ENCODE peak calls at places on chromosomes 3 and 15, in nine cellular contexts. One of them, this sample, is unnamed.

GRCh38 chr3:5806192-5806591 is 618.7 kb downstream of the EDEM1 start:
- DNase-seq in cardiac muscle cell: no peak
- DNase-seq in spleen: no peak
- DNase-seq in neural progenitor cell: peak; percentile 41
- DNase-seq in sigmoid colon: no peak
- DNase-seq in A549: no peak
- DNase-seq in AG04449: no peak
- DNase-seq in kidney: no peak
- DNase-seq in fibroblast of lung: no peak
- DNase-seq in this sample: no peak

GRCh38 chr15:66703540-66703941 is 1.5 kb downstream of the SMAD6 start:
- DNase-seq in cardiac muscle cell: peak; percentile 48
- DNase-seq in spleen: peak; percentile 87
- DNase-seq in neural progenitor cell: peak; percentile 66
- DNase-seq in sigmoid colon: no peak
- DNase-seq in A549: no peak
- DNase-seq in AG04449: no peak
- DNase-seq in kidney: no peak
- DNase-seq in fibroblast of lung: peak; percentile 39
- DNase-seq in this sample: no peak

GRCh38 chr3:196941846-196942225 is 492 bp downstream of the NCBP2 start:
- DNase-seq in cardiac muscle cell: peak; percentile 69
- DNase-seq in spleen: peak; percentile 86
- DNase-seq in neural progenitor cell: peak; percentile 79
- DNase-seq in sigmoid colon: no peak
- DNase-seq in A549: peak; percentile 28
- DNase-seq in AG04449: no peak
- DNase-seq in kidney: no peak
- DNase-seq in fibroblast of lung: no peak
- DNase-seq in this sample: peak; percentile 24

GRCh38 chr3:159609620-159610019 is 379.0 kb upstream of the IL12A start:
- DNase-seq in cardiac muscle cell: no peak
- DNase-seq in spleen: no peak
- DNase-seq in neural progenitor cell: no peak
- DNase-seq in sigmoid colon: no peak
- DNase-seq in A549: no peak
- DNase-seq in AG04449: no peak
- DNase-seq in kidney: no peak
- DNase-seq in fibroblast of lung: no peak
- DNase-seq in this sample: no peak

GRCh38 chr3:11717301-11717700 is 73.6 kb upstream of the VGLL4 start:
- DNase-seq in cardiac muscle cell: peak; percentile 62
- DNase-seq in spleen: no peak
- DNase-seq in neural progenitor cell: no peak
- DNase-seq in sigmoid colon: no peak
- DNase-seq in A549: no peak
- DNase-seq in AG04449: no peak
- DNase-seq in kidney: no peak
- DNase-seq in fibroblast of lung: peak; percentile 38
- DNase-seq in this sample: no peak

GRCh38 chr3:133547432-133548041 is 25.9 kb upstream of the CDV3 start:
- DNase-seq in cardiac muscle cell: peak; percentile 82
- DNase-seq in spleen: no peak
- DNase-seq in neural progenitor cell: no peak
- DNase-seq in sigmoid colon: peak; percentile 68
- DNase-seq in A549: no peak
- DNase-seq in AG04449: no peak
- DNase-seq in kidney: no peak
- DNase-seq in fibroblast of lung: peak; percentile 42
- DNase-seq in this sample: no peak

GRCh38 chr3:49723301-49723630 is 485 bp downstream of the GMPPB start:
- DNase-seq in cardiac muscle cell: peak; percentile 43
- DNase-seq in spleen: peak; percentile 93
- DNase-seq in neural progenitor cell: peak; percentile 58
- DNase-seq in sigmoid colon: peak; percentile 86
- DNase-seq in A549: no peak
- DNase-seq in AG04449: no peak
- DNase-seq in kidney: peak; percentile 92
- DNase-seq in fibroblast of lung: peak; percentile 21
- DNase-seq in this sample: no peak

GRCh38 chr3:32147509-32147908 is 41.1 kb downstream of the GPD1L start:
- DNase-seq in cardiac muscle cell: no peak
- DNase-seq in spleen: no peak
- DNase-seq in neural progenitor cell: no peak
- DNase-seq in sigmoid colon: no peak
- DNase-seq in A549: no peak
- DNase-seq in AG04449: no peak
- DNase-seq in kidney: no peak
- DNase-seq in fibroblast of lung: peak; percentile 51
- DNase-seq in this sample: no peak

GRCh38 chr3:96958856-96959255 is 144.5 kb downstream of the EPHA6 start:
- DNase-seq in cardiac muscle cell: no peak
- DNase-seq in spleen: no peak
- DNase-seq in neural progenitor cell: no peak
- DNase-seq in sigmoid colon: no peak
- DNase-seq in A549: no peak
- DNase-seq in AG04449: no peak
- DNase-seq in kidney: no peak
- DNase-seq in fibroblast of lung: no peak
- DNase-seq in this sample: no peak

GRCh38 chr15:42331235-42331634 is 28.1 kb upstream of the CAPN3 start:
- DNase-seq in cardiac muscle cell: no peak
- DNase-seq in spleen: no peak
- DNase-seq in neural progenitor cell: no peak
- DNase-seq in sigmoid colon: no peak
- DNase-seq in A549: no peak
- DNase-seq in AG04449: no peak
- DNase-seq in kidney: no peak
- DNase-seq in fibroblast of lung: no peak
- DNase-seq in this sample: no peak

GRCh38 chr3:141530133-141530768 is 43.4 kb downstream of the RASA2 start:
- DNase-seq in cardiac muscle cell: peak; percentile 79
- DNase-seq in spleen: no peak
- DNase-seq in neural progenitor cell: no peak
- DNase-seq in sigmoid colon: no peak
- DNase-seq in A549: no peak
- DNase-seq in AG04449: peak; percentile 51
- DNase-seq in kidney: no peak
- DNase-seq in fibroblast of lung: peak; percentile 83
- DNase-seq in this sample: peak; percentile 4

GRCh38 chr15:85316244-85316934 is 64.0 kb upstream of the AKAP13 start:
- DNase-seq in cardiac muscle cell: no peak
- DNase-seq in spleen: no peak
- DNase-seq in neural progenitor cell: peak; percentile 68
- DNase-seq in sigmoid colon: no peak
- DNase-seq in A549: no peak
- DNase-seq in AG04449: no peak
- DNase-seq in kidney: no peak
- DNase-seq in fibroblast of lung: peak; percentile 26
- DNase-seq in this sample: peak; percentile 86

GRCh38 chr3:45123030-45123429 is 23.1 kb downstream of the CDCP1 start:
- DNase-seq in cardiac muscle cell: peak; percentile 78
- DNase-seq in spleen: no peak
- DNase-seq in neural progenitor cell: no peak
- DNase-seq in sigmoid colon: no peak
- DNase-seq in A549: peak; percentile 41
- DNase-seq in AG04449: peak; percentile 78
- DNase-seq in kidney: no peak
- DNase-seq in fibroblast of lung: peak; percentile 97
- DNase-seq in this sample: no peak

GRCh38 chr15:78394981-78395619 is 42.9 kb upstream of the IREB2 start:
- DNase-seq in cardiac muscle cell: no peak
- DNase-seq in spleen: no peak
- DNase-seq in neural progenitor cell: peak; percentile 83
- DNase-seq in sigmoid colon: no peak
- DNase-seq in A549: no peak
- DNase-seq in AG04449: no peak
- DNase-seq in kidney: no peak
- DNase-seq in fibroblast of lung: no peak
- DNase-seq in this sample: no peak

GRCh38 chr15:90099072-90099867 is 3.0 kb downstream of the IDH2 start:
- DNase-seq in cardiac muscle cell: no peak
- DNase-seq in spleen: peak; percentile 81
- DNase-seq in neural progenitor cell: no peak
- DNase-seq in sigmoid colon: no peak
- DNase-seq in A549: no peak
- DNase-seq in AG04449: no peak
- DNase-seq in kidney: no peak
- DNase-seq in fibroblast of lung: no peak
- DNase-seq in this sample: no peak

DNA sequence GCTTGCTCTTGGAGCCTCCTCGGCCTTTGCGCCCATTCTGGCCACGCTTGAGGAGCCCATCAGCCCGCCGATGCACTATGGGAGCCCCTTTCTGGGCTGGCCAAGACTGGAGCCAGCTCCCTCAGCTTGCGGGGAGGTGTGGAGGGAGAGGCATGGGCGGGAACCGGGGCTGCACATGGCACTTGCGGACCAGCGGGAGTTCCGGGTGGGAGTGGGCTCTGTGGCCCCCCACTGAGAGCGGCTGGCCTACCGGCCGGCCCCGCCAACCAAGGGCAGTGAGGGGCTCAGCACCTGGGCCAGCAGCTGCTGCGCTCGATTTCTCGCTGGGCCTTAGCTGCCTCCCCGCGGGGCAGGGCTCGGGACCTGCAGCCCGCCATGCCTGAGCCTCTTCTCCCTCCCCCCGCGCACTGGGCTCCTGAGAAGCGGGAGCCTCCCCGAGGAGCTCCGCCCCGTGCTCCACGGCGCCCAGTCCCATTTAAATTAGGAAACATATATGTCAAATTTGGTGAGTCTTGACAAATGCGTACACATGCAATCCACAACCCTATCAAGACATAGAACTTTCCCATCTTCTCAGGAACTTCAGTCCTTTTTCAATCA is 97.6 kb upstream of the CNTN3 start:
- DNase-seq in cardiac muscle cell: no peak
- DNase-seq in spleen: peak; percentile 71
- DNase-seq in neural progenitor cell: no peak
- DNase-seq in sigmoid colon: no peak
- DNase-seq in A549: no peak
- DNase-seq in AG04449: no peak
- DNase-seq in kidney: peak; percentile 41
- DNase-seq in fibroblast of lung: no peak
- DNase-seq in this sample: no peak
- TF ChIP-seq CTCF in cardiac muscle cell: no peak
- TF ChIP-seq CTCF in spleen: no peak
- TF ChIP-seq CTCF in neural progenitor cell: no peak
- TF ChIP-seq CTCF in sigmoid colon: no peak
- TF ChIP-seq CTCF in A549: no peak
- TF ChIP-seq CTCF in AG04449: no peak
- TF ChIP-seq CTCF in kidney: no peak
- TF ChIP-seq CTCF in fibroblast of lung: no peak
- TF ChIP-seq CTCF in this sample: no peak

DNA sequence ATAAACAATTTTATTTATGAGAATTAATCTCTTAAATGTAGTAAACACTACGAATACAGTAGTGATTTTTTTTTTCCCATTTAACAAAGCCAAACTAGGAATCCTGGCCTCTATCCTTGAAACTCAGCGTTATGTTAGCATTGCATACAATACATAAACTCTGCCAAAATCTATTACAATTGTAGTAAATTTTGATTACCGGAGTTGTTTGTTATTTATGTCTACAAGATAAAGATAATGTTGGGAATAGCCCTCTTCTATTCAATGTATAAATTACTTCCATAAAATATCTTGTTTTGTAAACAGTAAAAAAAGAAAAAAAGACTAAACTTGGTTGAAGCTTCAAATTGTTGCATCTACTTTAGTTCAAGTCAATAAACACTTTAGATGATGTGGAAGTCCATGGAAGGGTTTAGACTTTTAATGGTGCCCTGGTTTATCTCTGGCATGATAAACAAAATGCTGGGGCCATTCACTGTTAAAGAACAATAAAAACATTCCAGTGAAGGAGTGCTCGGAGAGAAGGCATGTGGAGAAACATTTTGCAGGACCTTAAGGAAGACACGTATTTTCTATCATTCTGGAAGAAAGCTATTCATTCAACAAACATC is 77.3 kb upstream of the NR2F2 start:
- DNase-seq in cardiac muscle cell: no peak
- DNase-seq in spleen: no peak
- DNase-seq in neural progenitor cell: no peak
- DNase-seq in sigmoid colon: no peak
- DNase-seq in A549: no peak
- DNase-seq in AG04449: no peak
- DNase-seq in kidney: no peak
- DNase-seq in fibroblast of lung: no peak
- DNase-seq in this sample: no peak
- H3K4me3 ChIP-seq in cardiac muscle cell: no peak overlapping the region
- H3K4me3 ChIP-seq in spleen: no peak overlapping the region
- H3K4me3 ChIP-seq in neural progenitor cell: no peak overlapping the region
- H3K4me3 ChIP-seq in sigmoid colon: no peak overlapping the region
- H3K4me3 ChIP-seq in A549: no peak overlapping the region
- H3K4me3 ChIP-seq in AG04449: no peak overlapping the region
- H3K4me3 ChIP-seq in kidney: no peak overlapping the region
- H3K4me3 ChIP-seq in fibroblast of lung: no peak overlapping the region
- H3K4me3 ChIP-seq in this sample: no peak overlapping the region

DNA sequence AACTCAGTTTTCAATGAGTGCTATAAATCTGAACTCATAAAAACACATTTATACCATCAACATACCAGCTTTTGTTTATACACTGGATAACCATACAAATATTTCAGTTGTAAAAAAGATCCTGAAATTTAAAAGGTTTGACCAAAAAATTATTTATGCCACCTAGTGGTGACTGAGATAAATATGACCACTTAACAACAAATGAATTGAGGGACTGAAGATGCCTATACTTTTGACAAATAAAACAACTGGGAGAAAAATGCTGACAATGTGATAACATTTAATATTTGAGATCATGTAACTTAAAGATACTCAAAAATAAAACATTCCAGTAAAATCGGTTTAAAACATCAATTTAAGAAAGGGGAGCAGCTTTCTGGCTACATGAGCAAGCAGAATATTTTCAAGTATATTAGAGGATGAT is 30.4 kb downstream of the ATG3 start:
- DNase-seq in cardiac muscle cell: peak; percentile 70
- DNase-seq in spleen: no peak
- DNase-seq in neural progenitor cell: peak; percentile 15
- DNase-seq in sigmoid colon: no peak
- DNase-seq in A549: peak; percentile 32
- DNase-seq in AG04449: no peak
- DNase-seq in kidney: no peak
- DNase-seq in fibroblast of lung: peak; percentile 60
- DNase-seq in this sample: peak; percentile 10
- TF ChIP-seq CTCF in cardiac muscle cell: peak; percentile 46
- TF ChIP-seq CTCF in spleen: peak; percentile 61
- TF ChIP-seq CTCF in neural progenitor cell: peak; percentile 73
- TF ChIP-seq CTCF in sigmoid colon: peak; percentile 53
- TF ChIP-seq CTCF in A549: peak; percentile 67
- TF ChIP-seq CTCF in AG04449: no peak
- TF ChIP-seq CTCF in kidney: peak; percentile 48
- TF ChIP-seq CTCF in fibroblast of lung: no peak
- TF ChIP-seq CTCF in this sample: peak; percentile 44

DNA sequence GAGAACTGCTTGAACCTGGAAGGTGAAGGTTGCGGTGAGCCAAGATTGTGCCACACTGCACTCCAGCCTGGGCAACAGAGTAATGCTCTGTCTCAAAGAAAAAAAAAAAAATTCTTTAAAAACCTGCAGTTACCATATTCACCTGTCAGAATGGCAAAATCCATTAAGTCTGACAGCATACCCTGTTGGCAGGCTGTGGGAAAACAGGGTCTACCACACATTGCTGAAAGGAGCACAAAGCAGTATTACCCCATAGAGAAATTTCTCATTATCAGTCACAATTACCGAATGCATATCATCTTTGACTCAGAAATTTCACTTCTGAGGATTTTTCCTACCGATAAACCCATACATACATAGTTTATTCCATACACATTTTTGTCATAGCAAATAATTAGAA is 264.1 kb upstream of the SLCO3A1 start:
- DNase-seq in cardiac muscle cell: no peak
- DNase-seq in spleen: no peak
- DNase-seq in neural progenitor cell: no peak
- DNase-seq in sigmoid colon: no peak
- DNase-seq in A549: no peak
- DNase-seq in AG04449: no peak
- DNase-seq in kidney: no peak
- DNase-seq in fibroblast of lung: no peak
- DNase-seq in this sample: no peak
- H3K4me3 ChIP-seq in cardiac muscle cell: no peak overlapping the region
- H3K4me3 ChIP-seq in spleen: no peak overlapping the region
- H3K4me3 ChIP-seq in neural progenitor cell: no peak overlapping the region
- H3K4me3 ChIP-seq in sigmoid colon: no peak overlapping the region
- H3K4me3 ChIP-seq in A549: no peak overlapping the region
- H3K4me3 ChIP-seq in AG04449: no peak overlapping the region
- H3K4me3 ChIP-seq in kidney: no peak overlapping the region
- H3K4me3 ChIP-seq in fibroblast of lung: no peak overlapping the region
- H3K4me3 ChIP-seq in this sample: no peak overlapping the region